ENCODE peak calls at places on chromosomes 7 and 10, in five cellular contexts. One of them, this sample, is unnamed.

GRCh38 chr7:73521636-73522080 is 435 bp downstream of the BAZ1B start:
- DNase-seq in HCEC 1CT: peak
- DNase-seq in fibroblast of lung: no peak
- DNase-seq in stimulated activated CD4-positive, alpha-beta T cell treated with anti-CD3 and anti-CD28 coated beads, Interleukin-1b, Interleukin-23, amount 100 ng/mL, for 4 hours: peak
- DNase-seq in neural progenitor cell: no peak
- DNase-seq in this sample: peak

GRCh38 chr7:141701489-141702046 is 398 bp downstream of the DENND11 start:
- DNase-seq in HCEC 1CT: no peak
- DNase-seq in fibroblast of lung: peak
- DNase-seq in stimulated activated CD4-positive, alpha-beta T cell treated with anti-CD3 and anti-CD28 coated beads, Interleukin-1b, Interleukin-23, amount 100 ng/mL, for 4 hours: peak
- DNase-seq in neural progenitor cell: peak
- DNase-seq in this sample: peak

GRCh38 chr10:132521466-132522102 is 16.0 kb upstream of the INPP5A start:
- DNase-seq in HCEC 1CT: no peak
- DNase-seq in fibroblast of lung: no peak
- DNase-seq in stimulated activated CD4-positive, alpha-beta T cell treated with anti-CD3 and anti-CD28 coated beads, Interleukin-1b, Interleukin-23, amount 100 ng/mL, for 4 hours: no peak
- DNase-seq in neural progenitor cell: no peak
- DNase-seq in this sample: no peak

GRCh38 chr10:110556993-110557601 is 10.4 kb upstream of the SMC3 start:
- DNase-seq in HCEC 1CT: peak
- DNase-seq in fibroblast of lung: peak
- DNase-seq in stimulated activated CD4-positive, alpha-beta T cell treated with anti-CD3 and anti-CD28 coated beads, Interleukin-1b, Interleukin-23, amount 100 ng/mL, for 4 hours: peak
- DNase-seq in neural progenitor cell: peak
- DNase-seq in this sample: no peak

GRCh38 chr10:36759111-36759805 is 366.1 kb upstream of the ANKRD30A start:
- DNase-seq in HCEC 1CT: peak
- DNase-seq in fibroblast of lung: peak
- DNase-seq in stimulated activated CD4-positive, alpha-beta T cell treated with anti-CD3 and anti-CD28 coated beads, Interleukin-1b, Interleukin-23, amount 100 ng/mL, for 4 hours: no peak
- DNase-seq in neural progenitor cell: no peak
- DNase-seq in this sample: no peak

GRCh38 chr7:36726311-36726710 is 2.0 kb upstream of the AOAH start:
- DNase-seq in HCEC 1CT: no peak
- DNase-seq in fibroblast of lung: no peak
- DNase-seq in stimulated activated CD4-positive, alpha-beta T cell treated with anti-CD3 and anti-CD28 coated beads, Interleukin-1b, Interleukin-23, amount 100 ng/mL, for 4 hours: no peak
- DNase-seq in neural progenitor cell: no peak
- DNase-seq in this sample: no peak

GRCh38 chr10:94052901-94053638 is 59.3 kb downstream of the PLCE1 start:
- DNase-seq in HCEC 1CT: no peak
- DNase-seq in fibroblast of lung: no peak
- DNase-seq in stimulated activated CD4-positive, alpha-beta T cell treated with anti-CD3 and anti-CD28 coated beads, Interleukin-1b, Interleukin-23, amount 100 ng/mL, for 4 hours: no peak
- DNase-seq in neural progenitor cell: no peak
- DNase-seq in this sample: no peak

GRCh38 chr10:47413531-47414226 is 29.6 kb upstream of the ZNF488 start:
- DNase-seq in HCEC 1CT: no peak
- DNase-seq in fibroblast of lung: no peak
- DNase-seq in stimulated activated CD4-positive, alpha-beta T cell treated with anti-CD3 and anti-CD28 coated beads, Interleukin-1b, Interleukin-23, amount 100 ng/mL, for 4 hours: no peak
- DNase-seq in neural progenitor cell: no peak
- DNase-seq in this sample: no peak

GRCh38 chr7:12949060-12950045 is 261.9 kb downstream of the ARL4A start:
- DNase-seq in HCEC 1CT: no peak
- DNase-seq in fibroblast of lung: peak
- DNase-seq in stimulated activated CD4-positive, alpha-beta T cell treated with anti-CD3 and anti-CD28 coated beads, Interleukin-1b, Interleukin-23, amount 100 ng/mL, for 4 hours: no peak
- DNase-seq in neural progenitor cell: no peak
- DNase-seq in this sample: no peak

GRCh38 chr7:159142730-159143129 is 1.9 kb downstream of the VIPR2 start:
- DNase-seq in HCEC 1CT: no peak
- DNase-seq in fibroblast of lung: no peak
- DNase-seq in stimulated activated CD4-positive, alpha-beta T cell treated with anti-CD3 and anti-CD28 coated beads, Interleukin-1b, Interleukin-23, amount 100 ng/mL, for 4 hours: no peak
- DNase-seq in neural progenitor cell: no peak
- DNase-seq in this sample: no peak

GRCh38 chr10:110802551-110803238 is 69.0 kb upstream of the PDCD4 start:
- DNase-seq in HCEC 1CT: peak
- DNase-seq in fibroblast of lung: peak
- DNase-seq in stimulated activated CD4-positive, alpha-beta T cell treated with anti-CD3 and anti-CD28 coated beads, Interleukin-1b, Interleukin-23, amount 100 ng/mL, for 4 hours: no peak
- DNase-seq in neural progenitor cell: no peak
- DNase-seq in this sample: no peak

GRCh38 chr10:95559466-95559865 is 1.7 kb downstream of the SORBS1 start:
- DNase-seq in HCEC 1CT: no peak
- DNase-seq in fibroblast of lung: no peak
- DNase-seq in stimulated activated CD4-positive, alpha-beta T cell treated with anti-CD3 and anti-CD28 coated beads, Interleukin-1b, Interleukin-23, amount 100 ng/mL, for 4 hours: no peak
- DNase-seq in neural progenitor cell: peak
- DNase-seq in this sample: no peak

GRCh38 chr10:132981173-132981555 is 38.8 kb upstream of the CFAP46 start:
- DNase-seq in HCEC 1CT: no peak
- DNase-seq in fibroblast of lung: no peak
- DNase-seq in stimulated activated CD4-positive, alpha-beta T cell treated with anti-CD3 and anti-CD28 coated beads, Interleukin-1b, Interleukin-23, amount 100 ng/mL, for 4 hours: no peak
- DNase-seq in neural progenitor cell: no peak
- DNase-seq in this sample: no peak

GRCh38 chr7:12092499-12093130 is 118.5 kb upstream of the TMEM106B start:
- DNase-seq in HCEC 1CT: no peak
- DNase-seq in fibroblast of lung: no peak
- DNase-seq in stimulated activated CD4-positive, alpha-beta T cell treated with anti-CD3 and anti-CD28 coated beads, Interleukin-1b, Interleukin-23, amount 100 ng/mL, for 4 hours: no peak
- DNase-seq in neural progenitor cell: no peak
- DNase-seq in this sample: no peak

GRCh38 chr10:34648507-34648906 is 166.6 kb downstream of the PARD3 start:
- DNase-seq in HCEC 1CT: no peak
- DNase-seq in fibroblast of lung: no peak
- DNase-seq in stimulated activated CD4-positive, alpha-beta T cell treated with anti-CD3 and anti-CD28 coated beads, Interleukin-1b, Interleukin-23, amount 100 ng/mL, for 4 hours: no peak
- DNase-seq in neural progenitor cell: no peak
- DNase-seq in this sample: no peak

GRCh38 chr7:84100866-84101265 is 93.7 kb downstream of the SEMA3A start:
- DNase-seq in HCEC 1CT: peak
- DNase-seq in fibroblast of lung: peak
- DNase-seq in stimulated activated CD4-positive, alpha-beta T cell treated with anti-CD3 and anti-CD28 coated beads, Interleukin-1b, Interleukin-23, amount 100 ng/mL, for 4 hours: no peak
- DNase-seq in neural progenitor cell: no peak
- DNase-seq in this sample: no peak

GRCh38 chr7:98077762-98078161 is 28.9 kb upstream of the LMTK2 start:
- DNase-seq in HCEC 1CT: no peak
- DNase-seq in fibroblast of lung: no peak
- DNase-seq in stimulated activated CD4-positive, alpha-beta T cell treated with anti-CD3 and anti-CD28 coated beads, Interleukin-1b, Interleukin-23, amount 100 ng/mL, for 4 hours: no peak
- DNase-seq in neural progenitor cell: peak
- DNase-seq in this sample: no peak

GRCh38 chr10:26438534-26439269 is 561 bp downstream of the APBB1IP start:
- DNase-seq in HCEC 1CT: no peak
- DNase-seq in fibroblast of lung: no peak
- DNase-seq in stimulated activated CD4-positive, alpha-beta T cell treated with anti-CD3 and anti-CD28 coated beads, Interleukin-1b, Interleukin-23, amount 100 ng/mL, for 4 hours: peak
- DNase-seq in neural progenitor cell: peak
- DNase-seq in this sample: peak

GRCh38 chr10:104036518-104037260 is 49.0 kb downstream of the COL17A1 start:
- DNase-seq in HCEC 1CT: no peak
- DNase-seq in fibroblast of lung: no peak
- DNase-seq in stimulated activated CD4-positive, alpha-beta T cell treated with anti-CD3 and anti-CD28 coated beads, Interleukin-1b, Interleukin-23, amount 100 ng/mL, for 4 hours: no peak
- DNase-seq in neural progenitor cell: no peak
- DNase-seq in this sample: no peak

GRCh38 chr7:112669306-112669705 is 120.9 kb downstream of the TMEM168 start:
- DNase-seq in HCEC 1CT: peak
- DNase-seq in fibroblast of lung: no peak
- DNase-seq in stimulated activated CD4-positive, alpha-beta T cell treated with anti-CD3 and anti-CD28 coated beads, Interleukin-1b, Interleukin-23, amount 100 ng/mL, for 4 hours: no peak
- DNase-seq in neural progenitor cell: no peak
- DNase-seq in this sample: no peak

GRCh38 chr7:36115448-36116321 is 37.4 kb upstream of the EEPD1 start:
- DNase-seq in HCEC 1CT: peak
- DNase-seq in fibroblast of lung: peak
- DNase-seq in stimulated activated CD4-positive, alpha-beta T cell treated with anti-CD3 and anti-CD28 coated beads, Interleukin-1b, Interleukin-23, amount 100 ng/mL, for 4 hours: peak
- DNase-seq in neural progenitor cell: no peak
- DNase-seq in this sample: peak

This sample was measured in mesothelial cell of epicardium.